ENCODE peak calls at places on chromosomes 16 and 17, in seven cellular contexts. Z, J, O, W, T, G and C are unnamed samples.

GRCh38 chr16:1997591-1998359 is 8.0 kb downstream of the SYNGR3 start:
- DNase-seq in W (no peak), Z (no peak), G (no peak), T (peak; percentile 75), J (no peak), O (no peak), C (no peak)

GRCh38 chr16:5903153-5903552 is 805.6 kb upstream of the EEF2KMT start:
- DNase-seq in J (no peak), G (no peak), O (peak; percentile 31), Z (no peak), W (no peak), T (no peak), C (no peak)

GRCh38 chr16:74736531-74737157 is 36.0 kb upstream of the MLKL start:
- DNase-seq in W (no peak), Z (no peak), J (no peak), G (no peak), T (no peak), O (no peak), C (no peak)

GRCh38 chr16:12878973-12879372 is 22.4 kb upstream of the SHISA9 start:
- DNase-seq in Z (no peak), J (no peak), T (no peak), W (no peak), G (no peak), O (no peak), C (no peak)

GRCh38 chr16:59192551-59193199 is 458.6 kb upstream of the GOT2 start:
- DNase-seq in J (no peak), T (peak; percentile 11), G (peak; percentile 10), W (no peak), Z (no peak), O (peak; percentile 19), C (no peak)

GRCh38 chr17:60353773-60354172 is 38.2 kb downstream of the USP32 start:
- DNase-seq in W (no peak), O (no peak), J (no peak), T (no peak), G (no peak), Z (no peak), C (peak; percentile 54)

GRCh38 chr17:70636517-70637133 is 467.3 kb downstream of the KCNJ2 start:
- DNase-seq in T (peak; percentile 46), Z (no peak), G (peak; percentile 48), J (no peak), O (peak; percentile 38), W (no peak), C (peak; percentile 21)

GRCh38 chr17:42281571-42282096 is 5.4 kb upstream of the STAT5B start:
- DNase-seq in Z (peak; percentile 26), T (no peak), G (no peak), O (no peak), W (no peak), J (peak; percentile 24), C (no peak)

GRCh38 chr17:185445-186138 is 4.1 kb upstream of the DOC2B start:
- DNase-seq in Z (no peak), W (no peak), T (no peak), J (no peak), O (no peak), G (no peak), C (no peak)

GRCh38 chr17:37818689-37819088 is 73.8 kb upstream of the HNF1B start:
- DNase-seq in J (peak; percentile 73), G (no peak), Z (no peak), T (peak; percentile 89), W (no peak), O (peak; percentile 87), C (peak; percentile 90)

GRCh38 chr16:50879873-50880695 is 138.2 kb downstream of the CYLD start:
- DNase-seq in W (no peak), G (no peak), Z (no peak), J (no peak), O (no peak), T (no peak), C (no peak)

GRCh38 chr16:2765462-2766404 is 11.3 kb downstream of the ELOB start:
- DNase-seq in J (no peak), T (no peak), G (no peak), O (no peak), W (no peak), Z (no peak), C (no peak)

GRCh38 chr17:7782237-7782636 is 51.8 kb upstream of the KDM6B start:
- DNase-seq in W (no peak), Z (no peak), J (no peak), G (no peak), O (peak; percentile 45), T (peak; percentile 61), C (no peak)

GRCh38 chr17:68053237-68054030 is 17.9 kb downstream of the KPNA2 start:
- DNase-seq in W (peak; percentile 60), J (no peak), T (peak; percentile 84), O (peak; percentile 70), Z (no peak), G (no peak), C (no peak)

GRCh38 chr16:68227183-68227793 is 8.6 kb downstream of the ESRP2 start:
- DNase-seq in G (peak; percentile 72), J (peak; percentile 19), T (no peak), O (no peak), W (no peak), Z (no peak), C (no peak)

GRCh38 chr17:4177732-4178131 is 34.7 kb downstream of the CYB5D2 start:
- DNase-seq in Z (no peak), O (no peak), G (no peak), T (no peak), J (no peak), W (no peak), C (no peak)

GRCh38 chr16:53131050-53131362 is 76.2 kb downstream of the CHD9 start:
- DNase-seq in W (no peak), J (peak; percentile 31), T (no peak), O (no peak), G (no peak), Z (no peak), C (no peak)
- H3K4me3 ChIP-seq in W (peak overlapping the region; percentile 80), J (peak overlapping the region; percentile 92), T (peak overlapping the region; percentile 38), O (peak overlapping the region; percentile 33), G (peak overlapping the region; percentile 99), Z (peak overlapping the region; percentile 66), C (peak overlapping the region; percentile 52)

GRCh38 chr17:75819116-75819515 is 25.1 kb downstream of the UNC13D start:
- DNase-seq in W (no peak), Z (no peak), T (no peak), J (no peak), G (no peak), O (no peak), C (no peak)
- TF ChIP-seq CTCF in W (no peak), Z (no peak), T (no peak), J (no peak), G (no peak), O (no peak), C (no peak)

GRCh38 chr17:19747159-19747719 is 859 bp downstream of the ALDH3A1 start:
- DNase-seq in Z (no peak), G (no peak), W (no peak), T (no peak), O (no peak), J (no peak), C (no peak)
- H3K4me3 ChIP-seq in Z (no peak overlapping the region), G (no peak overlapping the region), W (no peak overlapping the region), T (no peak overlapping the region), O (no peak overlapping the region), J (peak overlapping the region; percentile 17), C (no peak overlapping the region)

GRCh38 chr16:70158261-70158939 is 15.2 kb upstream of the CLEC18C start:
- DNase-seq in Z (no peak), O (no peak), G (no peak), J (no peak), T (no peak), W (no peak), C (no peak)
- TF ChIP-seq CTCF in Z (no peak), O (no peak), G (peak; percentile 37), J (no peak), T (no peak), W (no peak), C (no peak)

GRCh38 chr17:48604770-48605329 is at the start of gene HOXB6:
- DNase-seq in O (no peak), T (no peak), Z (no peak), G (no peak), W (no peak), J (no peak), C (no peak)
- H3K4me3 ChIP-seq in O (peak within 1 kb of the TSS; percentile 7), T (no peak within 1 kb of the TSS), Z (no peak within 1 kb of the TSS), G (no peak within 1 kb of the TSS), W (peak within 1 kb of the TSS; percentile 49), J (peak within 1 kb of the TSS; percentile 25), C (peak within 1 kb of the TSS; percentile 54)

DNA sequence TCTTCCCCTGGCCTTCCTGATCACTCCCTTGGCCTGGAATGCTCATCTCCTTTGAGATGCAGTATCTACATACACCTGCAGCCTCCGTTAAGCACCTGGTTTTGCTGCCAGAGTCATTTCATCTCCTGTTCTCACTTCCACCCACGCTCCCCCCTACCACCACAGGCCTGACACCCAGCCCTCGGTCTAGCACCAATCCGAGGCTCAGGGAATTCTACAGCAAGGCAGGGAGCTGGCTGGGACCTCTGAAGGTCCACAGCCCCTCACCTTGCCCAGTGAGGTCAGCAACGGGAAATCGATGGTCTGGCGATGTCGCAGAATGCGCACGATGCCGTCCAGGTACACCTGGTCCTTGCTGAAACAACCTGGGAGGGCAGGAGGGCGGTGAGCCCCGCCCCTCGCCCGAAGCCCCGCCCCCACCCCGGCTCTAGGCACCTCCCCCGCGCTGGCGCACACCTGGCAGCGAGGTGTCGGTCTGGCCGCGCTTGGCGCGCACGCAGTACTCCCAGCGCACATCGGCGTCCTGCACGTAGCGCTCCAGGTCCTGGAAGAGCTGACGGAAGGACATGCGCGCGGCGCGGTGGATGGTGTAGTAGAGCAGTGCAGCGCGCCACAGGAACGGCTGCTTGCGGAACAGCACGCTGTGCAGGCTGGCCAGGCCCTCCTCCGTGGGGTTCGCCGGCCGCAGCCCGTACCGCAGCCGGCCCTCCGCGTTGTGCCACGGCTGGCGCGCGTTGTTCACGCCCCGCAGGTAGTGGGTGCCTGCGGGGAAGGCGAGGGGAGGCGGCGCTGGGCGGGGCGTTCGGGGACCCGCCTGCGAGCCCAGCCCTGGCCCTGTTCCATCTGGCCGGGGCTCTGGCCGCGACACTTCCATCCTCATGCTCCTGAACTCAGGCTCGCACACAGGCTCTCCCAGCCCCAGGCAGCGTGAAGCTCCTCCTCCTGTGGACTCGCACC is 5.7 kb downstream of the MATCAP1 start:
- DNase-seq in G (peak; percentile 53), T (peak; percentile 40), O (peak; percentile 52), W (peak; percentile 60), Z (no peak), J (peak; percentile 88), C (peak; percentile 96)
- TF ChIP-seq CTCF in G (no peak), T (no peak), O (no peak), W (peak; percentile 35), Z (no peak), J (peak; percentile 11), C (no peak)

GRCh38 chr17:1193300-1193699 is 13.5 kb upstream of the ABR start:
- DNase-seq in O (no peak), G (no peak), J (no peak), T (no peak), Z (no peak), W (no peak), C (no peak)

GRCh38 chr17:1200440-1200839 is 20.7 kb upstream of the ABR start:
- DNase-seq in T (no peak), O (no peak), Z (no peak), W (no peak), J (no peak), G (peak; percentile 39), C (no peak)

GRCh38 chr17:1197781-1198490 is 18.2 kb upstream of the ABR start:
- DNase-seq in W (peak; percentile 75), J (peak; percentile 69), G (peak; percentile 96), O (peak; percentile 21), T (no peak), Z (no peak), C (no peak)

GRCh38 chr17:1197379-1197778 is 17.6 kb upstream of the ABR start:
- DNase-seq in J (no peak), O (peak; percentile 18), W (no peak), T (peak; percentile 40), G (no peak), Z (no peak), C (no peak)

GRCh38 chr17:1196946-1197345 is 17.2 kb upstream of the ABR start:
- DNase-seq in W (no peak), G (no peak), Z (no peak), O (no peak), J (no peak), T (no peak), C (no peak)
- H3K4me3 ChIP-seq in W (no peak overlapping the region), G (peak overlapping the region; percentile 51), Z (no peak overlapping the region), O (no peak overlapping the region), J (no peak overlapping the region), T (no peak overlapping the region), C (no peak overlapping the region)